ENCODE peak calls at places on chromosomes 16 and 17, in four cellular contexts. C is HepG2, R is K562, Z is GM12878. H is an unnamed sample.

GRCh38 chr17:67055041-67055443 is 10.7 kb downstream of the CACNG1 start:
- DNase-seq in C (no peak), R (no peak), Z (no peak), H (no peak)

GRCh38 chr16:53893731-53894435 is 189.9 kb downstream of the FTO start:
- DNase-seq in C (no peak), Z (no peak), R (no peak), H (no peak)

GRCh38 chr16:57600048-57600835 is 28.2 kb upstream of the ADGRG1 start:
- DNase-seq in R (peak; percentile 56), C (peak; percentile 70), Z (no peak), H (peak; percentile 84)

GRCh38 chr17:40538019-40538935 is 27.0 kb downstream of the CCR7 start:
- DNase-seq in Z (no peak), R (no peak), C (no peak), H (no peak)

GRCh38 chr16:2422123-2422867 is 7.0 kb upstream of the CCNF start:
- DNase-seq in C (no peak), Z (no peak), R (no peak), H (no peak)

GRCh38 chr17:81236784-81237183 is 2.1 kb downstream of the TEPSIN start:
- DNase-seq in C (no peak), Z (no peak), R (no peak), H (no peak)

GRCh38 chr17:67605259-67605912 is 112.3 kb upstream of the NOL11 start:
- DNase-seq in R (no peak), Z (no peak), C (no peak), H (no peak)

GRCh38 chr16:80147021-80147680 is 393.6 kb upstream of the DYNLRB2 start:
- DNase-seq in C (no peak), R (no peak), Z (no peak), H (no peak)

GRCh38 chr17:60305141-60305540 is 86.8 kb downstream of the USP32 start:
- DNase-seq in C (peak; percentile 39), Z (peak; percentile 59), R (no peak), H (no peak)

GRCh38 chr17:60134396-60135159 is 15.2 kb upstream of the CA4 start:
- DNase-seq in Z (no peak), R (peak; percentile 69), C (no peak), H (no peak)

GRCh38 chr17:38870259-38871165 is 654 bp downstream of the LASP1 start:
- DNase-seq in R (peak; percentile 82), Z (no peak), C (peak; percentile 40), H (peak; percentile 65)

GRCh38 chr17:7560172-7561027 is 1.3 kb upstream of the SENP3 start:
- DNase-seq in Z (no peak), R (peak; percentile 51), C (peak; percentile 64), H (peak; percentile 92)

GRCh38 chr16:67357561-67357960 is 30.9 kb downstream of the LRRC36 start:
- DNase-seq in C (no peak), Z (no peak), R (no peak), H (no peak)

GRCh38 chr17:35448214-35448898 is at the start of gene SLFN13:
- DNase-seq in R (peak; percentile 32), C (no peak), Z (peak; percentile 78), H (peak; percentile 85)

GRCh38 chr17:78129385-78130079 is 977 bp upstream of the TMC6 start:
- DNase-seq in R (no peak), Z (no peak), C (no peak), H (no peak)

GRCh38 chr17:27631409-27631755 is 394 bp downstream of the LGALS9 start:
- DNase-seq in R (no peak), C (no peak), Z (no peak), H (no peak)

GRCh38 chr16:61182416-61182815 is 853.8 kb downstream of the CDH8 start:
- DNase-seq in C (no peak), Z (peak; percentile 4), R (no peak), H (no peak)

GRCh38 chr17:41492771-41493170 is 3.1 kb upstream of the KRT36 start:
- DNase-seq in C (peak; percentile 49), Z (no peak), R (no peak), H (no peak)

GRCh38 chr17:13750783-13751484 is 149.2 kb upstream of the HS3ST3A1 start:
- DNase-seq in Z (no peak), C (no peak), R (peak; percentile 4), H (peak; percentile 19)
- TF ChIP-seq ESRRA in Z (no peak), C (no peak), R (no peak), H (no peak)

GRCh38 chr17:3639981-3640596 is 3.5 kb downstream of the CTNS start:
- DNase-seq in Z (no peak), C (no peak), R (peak; percentile 57), H (no peak)

GRCh38 chr17:3636154-3636907 is at the start of the genes CTNS and SHPK:
- DNase-seq in R (peak; percentile 95), C (peak; percentile 95), Z (peak; percentile 68), H (peak; percentile 97)

GRCh38 chr17:3636908-3637373 is 381 bp downstream of the CTNS start:
- DNase-seq in R (no peak), Z (no peak), C (no peak), H (peak; percentile 17)

GRCh38 chr17:3641014-3641413 is 4.5 kb downstream of the CTNS start:
- DNase-seq in Z (no peak), C (no peak), R (no peak), H (no peak)

GRCh38 chr17:3635474-3636153 is 436 bp downstream of the SHPK start:
- DNase-seq in C (peak; percentile 77), R (no peak), Z (no peak), H (no peak)
- TF ChIP-seq TCF7 in C (no peak), R (no peak), Z (no peak), H (no peak)

GRCh38 chr17:45225964-45226530 is 4.4 kb downstream of the FMNL1 start:
- DNase-seq in Z (peak; percentile 95), C (no peak), R (peak; percentile 86), H (no peak)
- TF ChIP-seq ESRRA in Z (no peak), C (no peak), R (peak; percentile 62), H (no peak)

GRCh38 chr17:50056217-50056960 is 479 bp downstream of the ITGA3 start:
- DNase-seq in Z (no peak), R (peak; percentile 45), C (peak; percentile 45), H (peak; percentile 89)

GRCh38 chr17:50058296-50058945 is 2.5 kb downstream of the ITGA3 start:
- DNase-seq in R (no peak), C (no peak), Z (no peak), H (no peak)

GRCh38 chr17:50057521-50057991 is 1.6 kb downstream of the ITGA3 start:
- DNase-seq in C (no peak), R (no peak), Z (no peak), H (no peak)

GRCh38 chr17:50055426-50056216 is at the start of gene ITGA3:
- DNase-seq in C (no peak), Z (no peak), R (peak; percentile 84), H (peak; percentile 90)

DNA sequence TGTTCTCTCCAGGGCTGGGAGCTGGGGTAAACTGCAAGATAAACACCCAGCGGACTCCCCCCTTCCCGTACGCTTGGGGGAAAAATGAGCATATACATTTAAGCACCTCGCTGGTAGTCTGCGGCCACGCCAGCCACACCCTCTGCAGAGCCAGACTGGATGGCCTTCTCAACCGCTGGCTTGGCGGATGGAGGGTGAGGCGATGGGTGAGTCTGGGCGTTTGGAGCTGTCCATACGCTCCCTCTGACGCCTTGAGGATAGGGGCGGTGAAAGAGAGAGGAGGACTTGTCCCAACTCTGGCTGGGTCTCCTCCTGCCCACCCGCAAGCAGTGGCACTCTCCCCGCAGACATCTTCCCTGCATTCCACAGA is 1.0 kb downstream of the ITGA3 start:
- DNase-seq in R (no peak), Z (no peak), C (no peak), H (peak; percentile 41)
- TF ChIP-seq TCF7 in R (no peak), Z (no peak), C (no peak), H (no peak)

GRCh38 chr16:9302102-9302501 is 210.7 kb downstream of the HAPSTR1 start:
- DNase-seq in Z (no peak), R (no peak), C (no peak), H (no peak)
- TF ChIP-seq ESRRA in Z (no peak), R (no peak), C (no peak), H (no peak)

GRCh38 chr17:73784015-73784603 is 139.9 kb upstream of the SDK2 start:
- DNase-seq in R (no peak), C (no peak), Z (no peak), H (no peak)

GRCh38 chr17:73787036-73787720 is 142.9 kb upstream of the SDK2 start:
- DNase-seq in C (no peak), R (no peak), Z (no peak), H (peak; percentile 24)

GRCh38 chr17:73783382-73783766 is 139.1 kb upstream of the SDK2 start:
- DNase-seq in R (no peak), Z (no peak), C (no peak), H (no peak)

GRCh38 chr17:73786286-73786743 is 142.1 kb upstream of the SDK2 start:
- DNase-seq in R (no peak), C (no peak), Z (no peak), H (peak; percentile 66)

GRCh38 chr17:73785466-73785865 is 141.2 kb upstream of the SDK2 start:
- DNase-seq in R (no peak), Z (no peak), C (no peak), H (no peak)
- TF ChIP-seq TCF7 in R (no peak), Z (no peak), C (no peak), H (no peak)